ENCODE peak calls at places on chromosomes 2 and 18, in ten cellular contexts. M, R, X, Q, P, J, H, F, S and K are unnamed samples.

GRCh38 chr2:10407841-10408648 is 40.1 kb downstream of the ODC1 start:
- ATAC-seq in J (peak), F (peak), S (peak), P (peak), R (peak), M (peak), Q (peak), H (peak), X (peak), K (peak)

GRCh38 chr2:128791120-128791982 is 472.7 kb upstream of the HS6ST1 start:
- ATAC-seq in P (no peak), Q (peak), R (no peak), M (no peak), J (no peak), H (no peak), X (no peak), F (no peak), S (no peak), K (no peak)

GRCh38 chr2:84870306-84870705 is 10.6 kb downstream of the TRABD2A start:
- ATAC-seq in F (no peak), H (no peak), M (no peak), P (no peak), X (no peak), Q (no peak), R (no peak), S (peak), J (peak), K (no peak)

GRCh38 chr2:224379210-224379609 is 22.7 kb downstream of the FAM124B start:
- ATAC-seq in M (no peak), P (no peak), X (no peak), J (no peak), S (no peak), F (no peak), H (no peak), R (no peak), Q (no peak), K (no peak)

GRCh38 chr2:35548171-35548570 is 807.4 kb upstream of the CRIM1 start:
- ATAC-seq in H (no peak), X (no peak), S (no peak), P (no peak), R (no peak), F (no peak), M (no peak), J (no peak), Q (no peak), K (no peak)

GRCh38 chr2:168470188-168470879 is 14.3 kb downstream of the CERS6 start:
- ATAC-seq in H (peak), X (no peak), M (peak), S (peak), R (no peak), Q (no peak), J (no peak), P (no peak), F (no peak), K (no peak)

GRCh38 chr2:238726670-238727584 is 121.0 kb upstream of the TWIST2 start:
- ATAC-seq in M (no peak), H (no peak), R (no peak), P (no peak), S (no peak), X (no peak), J (no peak), Q (no peak), F (no peak), K (no peak)

GRCh38 chr2:230680463-230681195 is 32.0 kb upstream of the CAB39 start:
- ATAC-seq in F (peak), J (no peak), P (no peak), Q (peak), R (no peak), X (peak), S (peak), H (no peak), M (no peak), K (peak)

GRCh38 chr2:238346539-238346938 is 26.2 kb downstream of the TRAF3IP1 start:
- ATAC-seq in F (no peak), J (no peak), S (no peak), R (no peak), H (no peak), X (no peak), M (no peak), Q (no peak), P (no peak), K (no peak)

GRCh38 chr2:19898592-19899329 is 3.0 kb downstream of the TTC32 start:
- ATAC-seq in H (no peak), F (no peak), J (no peak), M (no peak), Q (no peak), P (no peak), R (no peak), S (no peak), X (no peak), K (no peak)

GRCh38 chr2:217978536-217979150 is 24.2 kb downstream of the TNS1 start:
- ATAC-seq in S (no peak), M (no peak), X (no peak), F (no peak), Q (peak), R (peak), J (no peak), P (peak), H (no peak), K (no peak)

GRCh38 chr2:3254438-3254941 is 123.1 kb downstream of the EIPR1 start:
- ATAC-seq in S (no peak), Q (no peak), M (no peak), X (no peak), R (peak), F (no peak), J (no peak), P (no peak), H (no peak), K (peak)

GRCh38 chr2:152929628-152930027 is 211.2 kb downstream of the ARL6IP6 start:
- ATAC-seq in P (no peak), H (no peak), J (no peak), R (no peak), X (no peak), F (no peak), Q (no peak), S (no peak), M (no peak), K (no peak)

GRCh38 chr2:54377901-54378493 is 78.1 kb upstream of the SPTBN1 start:
- ATAC-seq in M (no peak), Q (no peak), P (no peak), J (no peak), R (no peak), S (no peak), X (no peak), H (no peak), F (no peak), K (no peak)

GRCh38 chr2:42254186-42254911 is 85.2 kb downstream of the EML4 start:
- ATAC-seq in J (no peak), F (no peak), M (no peak), H (no peak), S (no peak), P (no peak), R (no peak), X (no peak), Q (no peak), K (no peak)

GRCh38 chr2:155223781-155224406 is 525.4 kb downstream of the KCNJ3 start:
- ATAC-seq in X (no peak), H (no peak), P (no peak), Q (no peak), R (no peak), M (no peak), F (no peak), J (peak), S (no peak), K (no peak)

GRCh38 chr2:99337164-99337930 is at the start of gene EIF5B:
- ATAC-seq in S (peak), J (peak), X (peak), P (peak), R (peak), Q (peak), H (peak), F (peak), M (peak), K (peak)

GRCh38 chr2:23460228-23460627 is 75.2 kb downstream of the KLHL29 start:
- ATAC-seq in J (peak), M (no peak), X (no peak), Q (no peak), F (no peak), P (no peak), S (peak), R (no peak), H (no peak), K (no peak)

GRCh38 chr18:6406910-6407470 is 7.7 kb downstream of the L3MBTL4 start:
- ATAC-seq in R (no peak), J (no peak), S (no peak), P (no peak), F (no peak), H (no peak), M (no peak), Q (no peak), X (no peak), K (no peak)

GRCh38 chr18:62935994-62936393 is 220.7 kb downstream of the PHLPP1 start:
- ATAC-seq in P (no peak), J (no peak), F (no peak), Q (no peak), H (no peak), X (no peak), S (no peak), R (no peak), M (no peak), K (no peak)

GRCh38 chr2:35891936-35892335 is 463.6 kb upstream of the CRIM1 start:
- ATAC-seq in F (no peak), M (no peak), P (no peak), J (no peak), Q (no peak), S (no peak), R (no peak), X (no peak), H (no peak), K (no peak)

GRCh38 chr2:203534486-203535077 is 519 bp downstream of the RAPH1 start:
- ATAC-seq in S (peak), R (no peak), P (peak), H (peak), F (peak), J (peak), X (peak), M (no peak), Q (peak), K (peak)

GRCh38 chr2:205679410-205680009 is 2.8 kb upstream of the NRP2 start:
- ATAC-seq in Q (no peak), M (no peak), J (no peak), H (no peak), S (no peak), F (no peak), P (no peak), R (no peak), X (no peak), K (no peak)